ENCODE peak calls at places on chromosomes 7 and 10, in six cellular contexts. One of them, this sample, is unnamed.
A peak's percentile ranks its signal among the peaks of the same experiment; 100 is the strongest.

GRCh38 chr7:97116308-97116707 is 1.2 kb upstream of the SDHAF3 start:
- DNase-seq in NCI-H82: peak; percentile 10
- DNase-seq in MCF 10A: no peak
- DNase-seq in stomach: no peak
- DNase-seq in NCI-H2029: no peak
- DNase-seq in stimulated activated CD4-positive, alpha-beta T cell treated with anti-CD3 and anti-CD28 coated beads, Interleukin-1b, Interleukin-23, amount 100 ng/mL, for 24 hours: no peak
- DNase-seq in this sample: no peak

GRCh38 chr7:84640637-84641036 is 446.0 kb upstream of the SEMA3A start:
- DNase-seq in NCI-H82: peak; percentile 12
- DNase-seq in MCF 10A: no peak
- DNase-seq in stomach: no peak
- DNase-seq in NCI-H2029: no peak
- DNase-seq in stimulated activated CD4-positive, alpha-beta T cell treated with anti-CD3 and anti-CD28 coated beads, Interleukin-1b, Interleukin-23, amount 100 ng/mL, for 24 hours: no peak
- DNase-seq in this sample: no peak

GRCh38 chr7:28726563-28726962 is 231.6 kb downstream of the TRIL start:
- DNase-seq in NCI-H82: no peak
- DNase-seq in MCF 10A: no peak
- DNase-seq in stomach: no peak
- DNase-seq in NCI-H2029: no peak
- DNase-seq in stimulated activated CD4-positive, alpha-beta T cell treated with anti-CD3 and anti-CD28 coated beads, Interleukin-1b, Interleukin-23, amount 100 ng/mL, for 24 hours: no peak
- DNase-seq in this sample: no peak

GRCh38 chr7:67823345-67823744 is 826.7 kb downstream of the TYW1 start:
- DNase-seq in NCI-H82: peak; percentile 36
- DNase-seq in MCF 10A: no peak
- DNase-seq in stomach: peak; percentile 39
- DNase-seq in NCI-H2029: peak; percentile 85
- DNase-seq in stimulated activated CD4-positive, alpha-beta T cell treated with anti-CD3 and anti-CD28 coated beads, Interleukin-1b, Interleukin-23, amount 100 ng/mL, for 24 hours: no peak
- DNase-seq in this sample: no peak

GRCh38 chr10:58593008-58593407 is 80.3 kb downstream of the BICC1 start:
- DNase-seq in NCI-H82: no peak
- DNase-seq in MCF 10A: no peak
- DNase-seq in stomach: no peak
- DNase-seq in NCI-H2029: no peak
- DNase-seq in stimulated activated CD4-positive, alpha-beta T cell treated with anti-CD3 and anti-CD28 coated beads, Interleukin-1b, Interleukin-23, amount 100 ng/mL, for 24 hours: no peak
- DNase-seq in this sample: no peak

GRCh38 chr10:127013696-127014095 is 108.5 kb downstream of the DOCK1 start:
- DNase-seq in NCI-H82: no peak
- DNase-seq in MCF 10A: peak; percentile 7
- DNase-seq in stomach: no peak
- DNase-seq in NCI-H2029: no peak
- DNase-seq in stimulated activated CD4-positive, alpha-beta T cell treated with anti-CD3 and anti-CD28 coated beads, Interleukin-1b, Interleukin-23, amount 100 ng/mL, for 24 hours: no peak
- DNase-seq in this sample: no peak

GRCh38 chr7:27174077-27175004 is at the start of gene HOXA10:
- DNase-seq in NCI-H82: peak; percentile 47
- DNase-seq in MCF 10A: no peak
- DNase-seq in stomach: peak; percentile 22
- DNase-seq in NCI-H2029: no peak
- DNase-seq in stimulated activated CD4-positive, alpha-beta T cell treated with anti-CD3 and anti-CD28 coated beads, Interleukin-1b, Interleukin-23, amount 100 ng/mL, for 24 hours: no peak
- DNase-seq in this sample: peak; percentile 49

GRCh38 chr10:11608159-11608966 is 3.1 kb downstream of the USP6NL start:
- DNase-seq in NCI-H82: no peak
- DNase-seq in MCF 10A: no peak
- DNase-seq in stomach: no peak
- DNase-seq in NCI-H2029: no peak
- DNase-seq in stimulated activated CD4-positive, alpha-beta T cell treated with anti-CD3 and anti-CD28 coated beads, Interleukin-1b, Interleukin-23, amount 100 ng/mL, for 24 hours: no peak
- DNase-seq in this sample: no peak

GRCh38 chr10:71255817-71256660 is 43.7 kb downstream of the UNC5B start:
- DNase-seq in NCI-H82: no peak
- DNase-seq in MCF 10A: peak; percentile 89
- DNase-seq in stomach: peak; percentile 74
- DNase-seq in NCI-H2029: peak; percentile 25
- DNase-seq in stimulated activated CD4-positive, alpha-beta T cell treated with anti-CD3 and anti-CD28 coated beads, Interleukin-1b, Interleukin-23, amount 100 ng/mL, for 24 hours: no peak
- DNase-seq in this sample: no peak

GRCh38 chr7:151381333-151382078 is 28.3 kb downstream of the WDR86 start:
- DNase-seq in NCI-H82: no peak
- DNase-seq in MCF 10A: no peak
- DNase-seq in stomach: peak; percentile 32
- DNase-seq in NCI-H2029: peak; percentile 11
- DNase-seq in stimulated activated CD4-positive, alpha-beta T cell treated with anti-CD3 and anti-CD28 coated beads, Interleukin-1b, Interleukin-23, amount 100 ng/mL, for 24 hours: no peak
- DNase-seq in this sample: no peak

GRCh38 chr10:70672165-70672992 is at the start of gene ADAMTS14:
- DNase-seq in NCI-H82: peak; percentile 54
- DNase-seq in MCF 10A: no peak
- DNase-seq in stomach: no peak
- DNase-seq in NCI-H2029: no peak
- DNase-seq in stimulated activated CD4-positive, alpha-beta T cell treated with anti-CD3 and anti-CD28 coated beads, Interleukin-1b, Interleukin-23, amount 100 ng/mL, for 24 hours: no peak
- DNase-seq in this sample: no peak

GRCh38 chr7:138243430-138243829 is 167.2 kb downstream of the AKR1D1 start:
- DNase-seq in NCI-H82: peak; percentile 98
- DNase-seq in MCF 10A: no peak
- DNase-seq in stomach: peak; percentile 59
- DNase-seq in NCI-H2029: peak; percentile 88
- DNase-seq in stimulated activated CD4-positive, alpha-beta T cell treated with anti-CD3 and anti-CD28 coated beads, Interleukin-1b, Interleukin-23, amount 100 ng/mL, for 24 hours: no peak
- DNase-seq in this sample: peak; percentile 95

GRCh38 chr10:44648691-44649090 is 262.4 kb upstream of the TMEM72 start:
- DNase-seq in NCI-H82: no peak
- DNase-seq in MCF 10A: no peak
- DNase-seq in stomach: no peak
- DNase-seq in NCI-H2029: no peak
- DNase-seq in stimulated activated CD4-positive, alpha-beta T cell treated with anti-CD3 and anti-CD28 coated beads, Interleukin-1b, Interleukin-23, amount 100 ng/mL, for 24 hours: no peak
- DNase-seq in this sample: no peak

GRCh38 chr10:44926771-44927751 is 15.9 kb downstream of the TMEM72 start:
- DNase-seq in NCI-H82: no peak
- DNase-seq in MCF 10A: peak; percentile 54
- DNase-seq in stomach: no peak
- DNase-seq in NCI-H2029: no peak
- DNase-seq in stimulated activated CD4-positive, alpha-beta T cell treated with anti-CD3 and anti-CD28 coated beads, Interleukin-1b, Interleukin-23, amount 100 ng/mL, for 24 hours: no peak
- DNase-seq in this sample: no peak

GRCh38 chr10:86603256-86603655 is 51.1 kb upstream of the OPN4 start:
- DNase-seq in NCI-H82: no peak
- DNase-seq in MCF 10A: no peak
- DNase-seq in stomach: no peak
- DNase-seq in NCI-H2029: no peak
- DNase-seq in stimulated activated CD4-positive, alpha-beta T cell treated with anti-CD3 and anti-CD28 coated beads, Interleukin-1b, Interleukin-23, amount 100 ng/mL, for 24 hours: no peak
- DNase-seq in this sample: no peak

GRCh38 chr7:23373151-23374004 is 74.2 kb downstream of the MALSU1 start:
- DNase-seq in NCI-H82: no peak
- DNase-seq in MCF 10A: no peak
- DNase-seq in stomach: no peak
- DNase-seq in NCI-H2029: peak; percentile 39
- DNase-seq in stimulated activated CD4-positive, alpha-beta T cell treated with anti-CD3 and anti-CD28 coated beads, Interleukin-1b, Interleukin-23, amount 100 ng/mL, for 24 hours: peak; percentile 11
- DNase-seq in this sample: peak; percentile 20

GRCh38 chr10:126904807-126905686 is at the start of gene DOCK1:
- DNase-seq in NCI-H82: peak; percentile 61
- DNase-seq in MCF 10A: peak; percentile 74
- DNase-seq in stomach: peak; percentile 67
- DNase-seq in NCI-H2029: no peak
- DNase-seq in stimulated activated CD4-positive, alpha-beta T cell treated with anti-CD3 and anti-CD28 coated beads, Interleukin-1b, Interleukin-23, amount 100 ng/mL, for 24 hours: no peak
- DNase-seq in this sample: peak; percentile 4

GRCh38 chr10:13848530-13849425 is 262.0 kb downstream of the PRPF18 start:
- DNase-seq in NCI-H82: peak; percentile 8
- DNase-seq in MCF 10A: no peak
- DNase-seq in stomach: no peak
- DNase-seq in NCI-H2029: no peak
- DNase-seq in stimulated activated CD4-positive, alpha-beta T cell treated with anti-CD3 and anti-CD28 coated beads, Interleukin-1b, Interleukin-23, amount 100 ng/mL, for 24 hours: no peak
- DNase-seq in this sample: peak; percentile 47

GRCh38 chr10:101070098-101070497 is 8.3 kb downstream of the KAZALD1 start:
- DNase-seq in NCI-H82: no peak
- DNase-seq in MCF 10A: no peak
- DNase-seq in stomach: peak; percentile 55
- DNase-seq in NCI-H2029: no peak
- DNase-seq in stimulated activated CD4-positive, alpha-beta T cell treated with anti-CD3 and anti-CD28 coated beads, Interleukin-1b, Interleukin-23, amount 100 ng/mL, for 24 hours: no peak
- DNase-seq in this sample: no peak

GRCh38 chr10:5622186-5622585 is 44.2 kb downstream of the ASB13 start:
- DNase-seq in NCI-H82: no peak
- DNase-seq in MCF 10A: no peak
- DNase-seq in stomach: no peak
- DNase-seq in NCI-H2029: no peak
- DNase-seq in stimulated activated CD4-positive, alpha-beta T cell treated with anti-CD3 and anti-CD28 coated beads, Interleukin-1b, Interleukin-23, amount 100 ng/mL, for 24 hours: no peak
- DNase-seq in this sample: no peak

GRCh38 chr7:102426268-102427031 is 6.9 kb upstream of the ORAI2 start:
- DNase-seq in NCI-H82: no peak
- DNase-seq in MCF 10A: no peak
- DNase-seq in stomach: no peak
- DNase-seq in NCI-H2029: no peak
- DNase-seq in stimulated activated CD4-positive, alpha-beta T cell treated with anti-CD3 and anti-CD28 coated beads, Interleukin-1b, Interleukin-23, amount 100 ng/mL, for 24 hours: no peak
- DNase-seq in this sample: no peak

GRCh38 chr7:2036786-2037185 is 196.0 kb downstream of the MAD1L1 start:
- DNase-seq in NCI-H82: no peak
- DNase-seq in MCF 10A: no peak
- DNase-seq in stomach: no peak
- DNase-seq in NCI-H2029: no peak
- DNase-seq in stimulated activated CD4-positive, alpha-beta T cell treated with anti-CD3 and anti-CD28 coated beads, Interleukin-1b, Interleukin-23, amount 100 ng/mL, for 24 hours: no peak
- DNase-seq in this sample: no peak

GRCh38 chr7:134718211-134718875 is 61.1 kb upstream of the CALD1 start:
- DNase-seq in NCI-H82: no peak
- DNase-seq in MCF 10A: no peak
- DNase-seq in stomach: no peak
- DNase-seq in NCI-H2029: no peak
- DNase-seq in stimulated activated CD4-positive, alpha-beta T cell treated with anti-CD3 and anti-CD28 coated beads, Interleukin-1b, Interleukin-23, amount 100 ng/mL, for 24 hours: no peak
- DNase-seq in this sample: no peak

GRCh38 chr7:134686782-134687181 is 40.1 kb downstream of the BPGM start:
- DNase-seq in NCI-H82: peak; percentile 6
- DNase-seq in MCF 10A: no peak
- DNase-seq in stomach: no peak
- DNase-seq in NCI-H2029: no peak
- DNase-seq in stimulated activated CD4-positive, alpha-beta T cell treated with anti-CD3 and anti-CD28 coated beads, Interleukin-1b, Interleukin-23, amount 100 ng/mL, for 24 hours: no peak
- DNase-seq in this sample: peak; percentile 31

GRCh38 chr7:88818552-88818951 is 23.0 kb upstream of the TEX47 start:
- DNase-seq in NCI-H82: no peak
- DNase-seq in MCF 10A: no peak
- DNase-seq in stomach: no peak
- DNase-seq in NCI-H2029: no peak
- DNase-seq in stimulated activated CD4-positive, alpha-beta T cell treated with anti-CD3 and anti-CD28 coated beads, Interleukin-1b, Interleukin-23, amount 100 ng/mL, for 24 hours: no peak
- DNase-seq in this sample: no peak

GRCh38 chr7:130887182-130888016 is 153.4 kb upstream of the KLF14 start:
- DNase-seq in NCI-H82: no peak
- DNase-seq in MCF 10A: peak; percentile 82
- DNase-seq in stomach: no peak
- DNase-seq in NCI-H2029: no peak
- DNase-seq in stimulated activated CD4-positive, alpha-beta T cell treated with anti-CD3 and anti-CD28 coated beads, Interleukin-1b, Interleukin-23, amount 100 ng/mL, for 24 hours: no peak
- DNase-seq in this sample: no peak

GRCh38 chr10:81950358-81950757 is 75.4 kb downstream of the NRG3 start:
- DNase-seq in NCI-H82: no peak
- DNase-seq in MCF 10A: no peak
- DNase-seq in stomach: no peak
- DNase-seq in NCI-H2029: no peak
- DNase-seq in stimulated activated CD4-positive, alpha-beta T cell treated with anti-CD3 and anti-CD28 coated beads, Interleukin-1b, Interleukin-23, amount 100 ng/mL, for 24 hours: no peak
- DNase-seq in this sample: no peak

GRCh38 chr10:92965314-92965713 is 95.3 kb upstream of the CYP26C1 start:
- DNase-seq in NCI-H82: peak; percentile 50
- DNase-seq in MCF 10A: peak; percentile 53
- DNase-seq in stomach: no peak
- DNase-seq in NCI-H2029: no peak
- DNase-seq in stimulated activated CD4-positive, alpha-beta T cell treated with anti-CD3 and anti-CD28 coated beads, Interleukin-1b, Interleukin-23, amount 100 ng/mL, for 24 hours: no peak
- DNase-seq in this sample: peak; percentile 0

GRCh38 chr10:47322300-47323061 is at the start of gene GDF2:
- DNase-seq in NCI-H82: no peak
- DNase-seq in MCF 10A: no peak
- DNase-seq in stomach: no peak
- DNase-seq in NCI-H2029: no peak
- DNase-seq in stimulated activated CD4-positive, alpha-beta T cell treated with anti-CD3 and anti-CD28 coated beads, Interleukin-1b, Interleukin-23, amount 100 ng/mL, for 24 hours: no peak
- DNase-seq in this sample: no peak

GRCh38 chr10:43202657-43203490 is 64.0 kb downstream of the RASGEF1A start:
- DNase-seq in NCI-H82: peak; percentile 38
- DNase-seq in MCF 10A: no peak
- DNase-seq in stomach: peak; percentile 31
- DNase-seq in NCI-H2029: no peak
- DNase-seq in stimulated activated CD4-positive, alpha-beta T cell treated with anti-CD3 and anti-CD28 coated beads, Interleukin-1b, Interleukin-23, amount 100 ng/mL, for 24 hours: no peak
- DNase-seq in this sample: no peak

GRCh38 chr10:14325325-14325955 is 5.3 kb downstream of the FRMD4A start:
- DNase-seq in NCI-H82: peak; percentile 66
- DNase-seq in MCF 10A: peak; percentile 68
- DNase-seq in stomach: peak; percentile 67
- DNase-seq in NCI-H2029: no peak
- DNase-seq in stimulated activated CD4-positive, alpha-beta T cell treated with anti-CD3 and anti-CD28 coated beads, Interleukin-1b, Interleukin-23, amount 100 ng/mL, for 24 hours: peak; percentile 33
- DNase-seq in this sample: peak; percentile 15

GRCh38 chr7:123715198-123715597 is 33.6 kb downstream of the WASL start:
- DNase-seq in NCI-H82: no peak
- DNase-seq in MCF 10A: no peak
- DNase-seq in stomach: no peak
- DNase-seq in NCI-H2029: no peak
- DNase-seq in stimulated activated CD4-positive, alpha-beta T cell treated with anti-CD3 and anti-CD28 coated beads, Interleukin-1b, Interleukin-23, amount 100 ng/mL, for 24 hours: no peak
- DNase-seq in this sample: no peak

GRCh38 chr7:40221836-40222235 is 87.0 kb downstream of the SUGCT start:
- DNase-seq in NCI-H82: no peak
- DNase-seq in MCF 10A: peak; percentile 69
- DNase-seq in stomach: no peak
- DNase-seq in NCI-H2029: no peak
- DNase-seq in stimulated activated CD4-positive, alpha-beta T cell treated with anti-CD3 and anti-CD28 coated beads, Interleukin-1b, Interleukin-23, amount 100 ng/mL, for 24 hours: no peak
- DNase-seq in this sample: no peak